ENCODE peak calls at places on chromosome 4, in nine cellular contexts. R is neural crest cell; C is amniotic stem cell; H is NCI-H774; S is stimulated activated CD4-positive, alpha-beta T cell treated with anti-CD3 and anti-CD28 coated beads, Interleukin-4, amount 100 ng/mL, for 1 hour; L is COLO829; F is GM13976; D is NCI-H1694 treated with DMSO at 0.1 percent for 48 hours; Y is upper lobe of left lung. I is an unnamed sample.

GRCh38 chr4:3766791-3767561 is 791 bp downstream of the ADRA2C start:
- DNase-seq in R (peak), C (no peak), H (no peak), S (no peak), L (no peak), F (no peak), D (no peak), Y (no peak), I (no peak)

GRCh38 chr4:18942874-18943273 is 921.3 kb upstream of the LCORL start:
- DNase-seq in R (no peak), C (no peak), H (no peak), S (no peak), L (no peak), F (no peak), D (no peak), Y (no peak), I (no peak)

GRCh38 chr4:48090621-48091020 is 43.4 kb downstream of the TXK start:
- DNase-seq in R (no peak), C (no peak), H (no peak), S (no peak), L (no peak), F (no peak), D (no peak), Y (no peak), I (no peak)

GRCh38 chr4:99712530-99712929 is 54.9 kb upstream of the C4orf54 start:
- DNase-seq in R (no peak), C (no peak), H (no peak), S (no peak), L (no peak), F (no peak), D (no peak), Y (no peak), I (no peak)

GRCh38 chr4:186902361-186902760 is 178.7 kb upstream of the FAT1 start:
- DNase-seq in R (no peak), C (no peak), H (no peak), S (no peak), L (no peak), F (no peak), D (no peak), Y (no peak), I (no peak)

GRCh38 chr4:175139205-175139604 is 221.0 kb downstream of the ADAM29 start:
- DNase-seq in R (no peak), C (no peak), H (no peak), S (no peak), L (no peak), F (no peak), D (no peak), Y (no peak), I (no peak)

GRCh38 chr4:1300466-1301455 is 11.1 kb downstream of the MAEA start:
- DNase-seq in R (no peak), C (no peak), H (no peak), S (no peak), L (no peak), F (no peak), D (no peak), Y (peak), I (peak)

GRCh38 chr4:23882976-23883531 is 6.8 kb downstream of the PPARGC1A start:
- DNase-seq in R (no peak), C (no peak), H (no peak), S (no peak), L (no peak), F (no peak), D (no peak), Y (no peak), I (no peak)

GRCh38 chr4:172998527-172999469 is 169.8 kb upstream of the GALNT7 start:
- DNase-seq in R (no peak), C (no peak), H (no peak), S (no peak), L (no peak), F (no peak), D (no peak), Y (no peak), I (no peak)

GRCh38 chr4:101345271-101345595 is 2.1 kb downstream of the PPP3CA start:
- DNase-seq in R (no peak), C (no peak), H (no peak), S (no peak), L (no peak), F (peak), D (no peak), Y (peak), I (no peak)

GRCh38 chr4:164169591-164169990 is 584.3 kb upstream of the SMIM31 start:
- DNase-seq in R (no peak), C (no peak), H (no peak), S (no peak), L (no peak), F (no peak), D (no peak), Y (no peak), I (no peak)

GRCh38 chr4:39083164-39083563 is 21.1 kb downstream of the KLHL5 start:
- DNase-seq in R (no peak), C (no peak), H (no peak), S (no peak), L (no peak), F (no peak), D (no peak), Y (no peak), I (no peak)

GRCh38 chr4:3848323-3848722 is 82.1 kb downstream of the ADRA2C start:
- DNase-seq in R (no peak), C (no peak), H (no peak), S (no peak), L (no peak), F (no peak), D (no peak), Y (no peak), I (no peak)

GRCh38 chr4:105551968-105552746 is at the start of gene ARHGEF38:
- DNase-seq in R (no peak), C (no peak), H (peak), S (no peak), L (peak), F (no peak), D (no peak), Y (peak), I (no peak)

GRCh38 chr4:3436798-3437581 is 4.8 kb upstream of the HGFAC start:
- DNase-seq in R (no peak), C (peak), H (no peak), S (no peak), L (no peak), F (no peak), D (peak), Y (peak), I (no peak)